ENCODE peak calls at places on chromosome 12, in seven cellular contexts. One of them, this sample, is unnamed.

GRCh38 chr12:113244015-113244983 is 23.0 kb downstream of the TPCN1 start:
- DNase-seq in retinal pigment epithelial cell: no peak
- DNase-seq in RCC 7860: no peak
- DNase-seq in astrocyte of the cerebellum: no peak
- DNase-seq in KG1: no peak
- DNase-seq in heart right ventricle: peak
- DNase-seq in NCI-H1092 treated with DMSO at 0.1 percent for 48 hours: peak
- DNase-seq in this sample: no peak

GRCh38 chr12:32025906-32026305 is 66.7 kb downstream of the RESF1 start:
- DNase-seq in heart right ventricle: no peak
- DNase-seq in retinal pigment epithelial cell: no peak
- DNase-seq in NCI-H1092 treated with DMSO at 0.1 percent for 48 hours: no peak
- DNase-seq in RCC 7860: no peak
- DNase-seq in KG1: no peak
- DNase-seq in astrocyte of the cerebellum: no peak
- DNase-seq in this sample: no peak

GRCh38 chr12:54047160-54047963 is 6.3 kb upstream of the HOXC4 start:
- DNase-seq in retinal pigment epithelial cell: no peak
- DNase-seq in astrocyte of the cerebellum: no peak
- DNase-seq in KG1: no peak
- DNase-seq in heart right ventricle: no peak
- DNase-seq in RCC 7860: no peak
- DNase-seq in NCI-H1092 treated with DMSO at 0.1 percent for 48 hours: no peak
- DNase-seq in this sample: no peak

GRCh38 chr12:1588574-1588944 is 5.8 kb downstream of the FBXL14 start:
- DNase-seq in NCI-H1092 treated with DMSO at 0.1 percent for 48 hours: no peak
- DNase-seq in heart right ventricle: no peak
- DNase-seq in retinal pigment epithelial cell: no peak
- DNase-seq in astrocyte of the cerebellum: no peak
- DNase-seq in RCC 7860: no peak
- DNase-seq in KG1: no peak
- DNase-seq in this sample: no peak

GRCh38 chr12:3076730-3077571 is at the start of gene TSPAN9:
- DNase-seq in astrocyte of the cerebellum: no peak
- DNase-seq in retinal pigment epithelial cell: peak
- DNase-seq in RCC 7860: no peak
- DNase-seq in KG1: peak
- DNase-seq in heart right ventricle: peak
- DNase-seq in NCI-H1092 treated with DMSO at 0.1 percent for 48 hours: peak
- DNase-seq in this sample: peak

GRCh38 chr12:24307716-24308335 is 358.4 kb upstream of the SOX5 start:
- DNase-seq in retinal pigment epithelial cell: peak
- DNase-seq in heart right ventricle: no peak
- DNase-seq in RCC 7860: no peak
- DNase-seq in NCI-H1092 treated with DMSO at 0.1 percent for 48 hours: no peak
- DNase-seq in KG1: no peak
- DNase-seq in astrocyte of the cerebellum: no peak
- DNase-seq in this sample: no peak

GRCh38 chr12:45415393-45415817 is 199.5 kb downstream of the ANO6 start:
- DNase-seq in retinal pigment epithelial cell: peak
- DNase-seq in RCC 7860: peak
- DNase-seq in KG1: no peak
- DNase-seq in NCI-H1092 treated with DMSO at 0.1 percent for 48 hours: no peak
- DNase-seq in astrocyte of the cerebellum: peak
- DNase-seq in heart right ventricle: peak
- DNase-seq in this sample: peak

GRCh38 chr12:46370380-46370734 is 2.2 kb downstream of the SLC38A2 start:
- DNase-seq in heart right ventricle: no peak
- DNase-seq in NCI-H1092 treated with DMSO at 0.1 percent for 48 hours: no peak
- DNase-seq in KG1: no peak
- DNase-seq in RCC 7860: peak
- DNase-seq in retinal pigment epithelial cell: no peak
- DNase-seq in astrocyte of the cerebellum: no peak
- DNase-seq in this sample: no peak

GRCh38 chr12:73262788-73263381 is 990.7 kb downstream of the TRHDE start:
- DNase-seq in NCI-H1092 treated with DMSO at 0.1 percent for 48 hours: no peak
- DNase-seq in retinal pigment epithelial cell: no peak
- DNase-seq in heart right ventricle: no peak
- DNase-seq in RCC 7860: no peak
- DNase-seq in KG1: no peak
- DNase-seq in astrocyte of the cerebellum: no peak
- DNase-seq in this sample: no peak

GRCh38 chr12:55727643-55728184 is 1.1 kb downstream of the CD63 start:
- DNase-seq in retinal pigment epithelial cell: no peak
- DNase-seq in NCI-H1092 treated with DMSO at 0.1 percent for 48 hours: no peak
- DNase-seq in heart right ventricle: peak
- DNase-seq in RCC 7860: peak
- DNase-seq in astrocyte of the cerebellum: no peak
- DNase-seq in KG1: no peak
- DNase-seq in this sample: no peak

GRCh38 chr12:57429473-57430116 is 1.2 kb downstream of the R3HDM2 start:
- DNase-seq in NCI-H1092 treated with DMSO at 0.1 percent for 48 hours: no peak
- DNase-seq in astrocyte of the cerebellum: no peak
- DNase-seq in RCC 7860: peak
- DNase-seq in retinal pigment epithelial cell: no peak
- DNase-seq in heart right ventricle: no peak
- DNase-seq in KG1: no peak
- DNase-seq in this sample: no peak